ENCODE peak calls at places on chromosomes 4 and X, in four cellular contexts. P is H54, X is AG20443, Y is right lobe of liver. E is an unnamed sample.
A peak's percentile ranks its signal among the peaks of the same experiment; 100 is the strongest.

GRCh38 chr4:55912249-55912648 is 36.5 kb upstream of the CEP135 start:
- DNase-seq in X (no peak), Y (no peak), P (no peak), E (no peak)

GRCh38 chrX:1807301-1807731 is 192.5 kb downstream of the ASMT start:
- DNase-seq in P (peak; percentile 27), Y (no peak), X (peak; percentile 22), E (no peak)

GRCh38 chr4:20176881-20177280 is 74.8 kb upstream of the SLIT2 start:
- DNase-seq in Y (no peak), P (no peak), X (no peak), E (no peak)

GRCh38 chr4:24003476-24003875 is 113.6 kb upstream of the PPARGC1A start:
- DNase-seq in X (no peak), Y (no peak), P (no peak), E (no peak)

GRCh38 chr4:29588615-29589014 is 1131.6 kb upstream of the PCDH7 start:
- DNase-seq in Y (no peak), P (no peak), X (no peak), E (no peak)

GRCh38 chr4:47862297-47862696 is 24.4 kb upstream of the CORIN start:
- DNase-seq in X (peak; percentile 33), Y (no peak), P (peak; percentile 1), E (peak; percentile 35)

GRCh38 chr4:54581807-54582206 is 76.0 kb upstream of the KIT start:
- DNase-seq in X (no peak), Y (no peak), P (no peak), E (no peak)

GRCh38 chrX:97398030-97398551 is 514.4 kb downstream of the RPA4 start:
- DNase-seq in Y (no peak), X (no peak), P (no peak), E (no peak)